ENCODE peak calls at places on chromosomes 16 and 17, in four cellular contexts. One of them, this sample, is unnamed.

GRCh38 chr16:12453832-12454231 is 349.9 kb downstream of the CPPED1 start:
- DNase-seq in gastrocnemius medialis: no peak
- DNase-seq in esophagus squamous epithelium: no peak
- DNase-seq in progenitor cell of endocrine pancreas: no peak
- DNase-seq in this sample: no peak

GRCh38 chr17:45225964-45226530 is 4.4 kb downstream of the FMNL1 start:
- DNase-seq in gastrocnemius medialis: peak; percentile 72
- DNase-seq in esophagus squamous epithelium: peak; percentile 80
- DNase-seq in progenitor cell of endocrine pancreas: no peak
- DNase-seq in this sample: peak; percentile 76

GRCh38 chr17:17455173-17455572 is 21.6 kb upstream of the MED9 start:
- DNase-seq in gastrocnemius medialis: no peak
- DNase-seq in esophagus squamous epithelium: no peak
- DNase-seq in progenitor cell of endocrine pancreas: no peak
- DNase-seq in this sample: no peak

GRCh38 chr16:67845291-67846062 is 1.3 kb upstream of the NUTF2 start:
- DNase-seq in gastrocnemius medialis: no peak
- DNase-seq in esophagus squamous epithelium: no peak
- DNase-seq in progenitor cell of endocrine pancreas: no peak
- DNase-seq in this sample: no peak

GRCh38 chr16:26765087-26765486 is 301.6 kb upstream of the C16orf82 start:
- DNase-seq in gastrocnemius medialis: no peak
- DNase-seq in esophagus squamous epithelium: no peak
- DNase-seq in progenitor cell of endocrine pancreas: no peak
- DNase-seq in this sample: no peak

GRCh38 chr17:75047398-75048098 is 523 bp downstream of the KCTD2 start:
- DNase-seq in gastrocnemius medialis: peak; percentile 43
- DNase-seq in esophagus squamous epithelium: no peak
- DNase-seq in progenitor cell of endocrine pancreas: no peak
- DNase-seq in this sample: peak; percentile 56

GRCh38 chr16:68839831-68840230 is 3.5 kb upstream of the TANGO6 start:
- DNase-seq in gastrocnemius medialis: no peak
- DNase-seq in esophagus squamous epithelium: no peak
- DNase-seq in progenitor cell of endocrine pancreas: no peak
- DNase-seq in this sample: no peak

GRCh38 chr16:85347213-85347591 is 234.9 kb upstream of the CIBAR2 start:
- DNase-seq in gastrocnemius medialis: no peak
- DNase-seq in esophagus squamous epithelium: no peak
- DNase-seq in progenitor cell of endocrine pancreas: no peak
- DNase-seq in this sample: no peak

GRCh38 chr17:44384823-44385286 is 4.6 kb downstream of the ITGA2B start:
- DNase-seq in gastrocnemius medialis: no peak
- DNase-seq in esophagus squamous epithelium: no peak
- DNase-seq in progenitor cell of endocrine pancreas: no peak
- DNase-seq in this sample: no peak

GRCh38 chr16:81511371-81511770 is 66.8 kb downstream of the CMIP start:
- DNase-seq in gastrocnemius medialis: no peak
- DNase-seq in esophagus squamous epithelium: no peak
- DNase-seq in progenitor cell of endocrine pancreas: no peak
- DNase-seq in this sample: no peak

GRCh38 chr17:52724578-52724977 is 566.1 kb upstream of the CA10 start:
- DNase-seq in gastrocnemius medialis: no peak
- DNase-seq in esophagus squamous epithelium: no peak
- DNase-seq in progenitor cell of endocrine pancreas: no peak
- DNase-seq in this sample: no peak

GRCh38 chr16:56362057-56362655 is 63.2 kb downstream of the AMFR start:
- DNase-seq in gastrocnemius medialis: peak; percentile 11
- DNase-seq in esophagus squamous epithelium: no peak
- DNase-seq in progenitor cell of endocrine pancreas: no peak
- DNase-seq in this sample: no peak

GRCh38 chr17:78351449-78352006 is 8.3 kb downstream of the SOCS3 start:
- DNase-seq in gastrocnemius medialis: peak; percentile 98
- DNase-seq in esophagus squamous epithelium: no peak
- DNase-seq in progenitor cell of endocrine pancreas: no peak
- DNase-seq in this sample: peak; percentile 99
- TF ChIP-seq CTCF in gastrocnemius medialis: no peak
- TF ChIP-seq CTCF in esophagus squamous epithelium: no peak
- TF ChIP-seq CTCF in progenitor cell of endocrine pancreas: no peak
- TF ChIP-seq CTCF in this sample: no peak

GRCh38 chr17:11922634-11923033 is 74.6 kb downstream of the ZNF18 start:
- DNase-seq in gastrocnemius medialis: no peak
- DNase-seq in esophagus squamous epithelium: no peak
- DNase-seq in progenitor cell of endocrine pancreas: no peak
- DNase-seq in this sample: no peak
- TF ChIP-seq CTCF in gastrocnemius medialis: no peak
- TF ChIP-seq CTCF in esophagus squamous epithelium: no peak
- TF ChIP-seq CTCF in progenitor cell of endocrine pancreas: no peak
- TF ChIP-seq CTCF in this sample: no peak

GRCh38 chr17:34424814-34425490 is 61.9 kb upstream of the CCL1 start:
- DNase-seq in gastrocnemius medialis: no peak
- DNase-seq in esophagus squamous epithelium: no peak
- DNase-seq in progenitor cell of endocrine pancreas: no peak
- DNase-seq in this sample: no peak
- TF ChIP-seq CTCF in gastrocnemius medialis: no peak
- TF ChIP-seq CTCF in esophagus squamous epithelium: no peak
- TF ChIP-seq CTCF in progenitor cell of endocrine pancreas: no peak
- TF ChIP-seq CTCF in this sample: no peak

GRCh38 chr16:16045879-16046278 is 96.5 kb downstream of the ABCC1 start:
- DNase-seq in gastrocnemius medialis: no peak
- DNase-seq in esophagus squamous epithelium: no peak
- DNase-seq in progenitor cell of endocrine pancreas: no peak
- DNase-seq in this sample: no peak
- TF ChIP-seq CTCF in gastrocnemius medialis: no peak
- TF ChIP-seq CTCF in esophagus squamous epithelium: peak; percentile 5
- TF ChIP-seq CTCF in progenitor cell of endocrine pancreas: peak; percentile 23
- TF ChIP-seq CTCF in this sample: peak; percentile 8

GRCh38 chr17:7587831-7588230 is 2.1 kb downstream of the SOX15 start:
- DNase-seq in gastrocnemius medialis: no peak
- DNase-seq in esophagus squamous epithelium: no peak
- DNase-seq in progenitor cell of endocrine pancreas: no peak
- DNase-seq in this sample: no peak

GRCh38 chr17:7588553-7589203 is 1.2 kb downstream of the SOX15 start:
- DNase-seq in gastrocnemius medialis: no peak
- DNase-seq in esophagus squamous epithelium: no peak
- DNase-seq in progenitor cell of endocrine pancreas: no peak
- DNase-seq in this sample: no peak

GRCh38 chr17:7590743-7591142 is 849 bp upstream of the SOX15 start:
- DNase-seq in gastrocnemius medialis: peak; percentile 67
- DNase-seq in esophagus squamous epithelium: no peak
- DNase-seq in progenitor cell of endocrine pancreas: no peak
- DNase-seq in this sample: no peak

GRCh38 chr17:7589891-7590611 is at the start of gene SOX15:
- DNase-seq in gastrocnemius medialis: no peak
- DNase-seq in esophagus squamous epithelium: no peak
- DNase-seq in progenitor cell of endocrine pancreas: no peak
- DNase-seq in this sample: no peak

DNA sequence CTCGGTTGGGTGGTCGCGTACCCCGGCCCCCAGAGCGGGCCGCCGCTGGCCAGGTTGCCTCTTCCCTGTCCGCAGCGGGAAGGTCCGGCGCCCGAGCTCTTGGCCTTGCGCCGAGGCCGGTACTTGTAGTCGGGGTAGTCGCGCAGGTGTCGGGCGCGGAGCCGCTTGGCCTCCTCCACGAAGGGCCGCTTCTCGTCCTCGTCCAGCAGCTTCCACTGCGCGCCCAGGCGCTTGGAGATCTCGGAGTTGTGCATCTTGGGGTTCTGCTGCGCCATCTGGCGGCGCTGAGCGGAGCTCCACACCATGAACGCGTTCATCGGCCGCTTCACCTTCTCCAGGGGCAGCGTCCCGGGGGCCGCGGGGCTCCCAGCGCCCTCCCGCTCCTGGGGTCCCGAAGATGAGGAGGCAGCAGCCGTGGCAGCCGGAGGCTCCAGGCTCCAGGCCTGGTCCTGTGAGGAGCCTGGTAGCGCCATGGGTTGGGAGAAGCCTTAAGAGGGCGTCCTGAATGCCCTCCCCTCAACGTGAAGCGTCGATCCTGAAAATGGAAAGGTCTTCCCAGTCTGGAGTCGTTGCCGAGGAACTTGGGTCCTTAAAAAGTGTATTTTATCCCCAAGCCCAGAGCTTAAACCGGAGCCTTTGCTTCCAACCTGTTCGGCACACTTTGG is 558 bp downstream of the SOX15 start:
- DNase-seq in gastrocnemius medialis: peak; percentile 87
- DNase-seq in esophagus squamous epithelium: no peak
- DNase-seq in progenitor cell of endocrine pancreas: peak; percentile 58
- DNase-seq in this sample: peak; percentile 93
- TF ChIP-seq CTCF in gastrocnemius medialis: peak; percentile 92
- TF ChIP-seq CTCF in esophagus squamous epithelium: peak; percentile 89
- TF ChIP-seq CTCF in progenitor cell of endocrine pancreas: peak; percentile 88
- TF ChIP-seq CTCF in this sample: peak; percentile 87